ENCODE peak calls at places on chromosomes 12 and 14, in five cellular contexts. A is breast epithelium, E is esophagus squamous epithelium, H is fibroblast of the aortic adventitia, B is lung. D is an unnamed sample.

GRCh38 chr14:65352964-65353530 is 59.5 kb upstream of the FUT8 start:
- DNase-seq in A (no peak), B (no peak), E (no peak), H (no peak), D (no peak)

GRCh38 chr12:21939435-21939834 is 1.8 kb downstream of the ABCC9 start:
- DNase-seq in E (no peak), H (peak), A (no peak), B (no peak), D (no peak)

GRCh38 chr12:12521044-12521485 is 41.6 kb downstream of the DUSP16 start:
- DNase-seq in E (no peak), A (no peak), H (no peak), B (no peak), D (no peak)

GRCh38 chr14:79011920-79012204 is 841.7 kb downstream of the NRXN3 start:
- DNase-seq in A (no peak), H (no peak), B (no peak), E (no peak), D (no peak)

GRCh38 chr12:110102255-110102654 is 21.9 kb upstream of the IFT81 start:
- DNase-seq in B (no peak), H (peak), E (no peak), A (no peak), D (peak)

GRCh38 chr12:49871263-49871561 is 28.3 kb upstream of the BCDIN3D start:
- DNase-seq in B (no peak), E (no peak), H (no peak), A (no peak), D (no peak)

GRCh38 chr12:79691299-79692248 is 810 bp upstream of the PAWR start:
- DNase-seq in H (peak), E (no peak), B (no peak), A (no peak), D (peak)

GRCh38 chr12:57720606-57721595 is 17.6 kb downstream of the AGAP2 start:
- DNase-seq in A (no peak), H (no peak), B (no peak), E (no peak), D (no peak)

GRCh38 chr14:61101803-61102548 is 120.9 kb downstream of the SLC38A6 start:
- DNase-seq in H (peak), A (no peak), E (no peak), B (no peak), D (peak)

GRCh38 chr12:115916910-115917668 is 360.4 kb downstream of the MED13L start:
- DNase-seq in H (peak), A (peak), E (no peak), B (peak), D (peak)

GRCh38 chr12:56029166-56029519 is 8.3 kb downstream of the IKZF4 start:
- DNase-seq in E (no peak), A (no peak), B (no peak), H (peak), D (peak)

GRCh38 chr14:69945905-69946304 is 66.7 kb downstream of the SMOC1 start:
- DNase-seq in B (no peak), A (no peak), H (no peak), E (no peak), D (peak)

GRCh38 chr12:3107071-3107583 is 29.9 kb downstream of the TSPAN9 start:
- DNase-seq in H (no peak), A (no peak), E (no peak), B (no peak), D (peak)

GRCh38 chr12:42756841-42757661 is 167.5 kb upstream of the PRICKLE1 start:
- DNase-seq in E (no peak), A (no peak), B (no peak), H (peak), D (peak)

GRCh38 chr12:96487214-96487613 is 2.2 kb upstream of the CFAP54 start:
- DNase-seq in H (peak), A (no peak), B (no peak), E (no peak), D (peak)

GRCh38 chr14:92252291-92252690 is 70.7 kb upstream of the SLC24A4 start:
- DNase-seq in B (no peak), A (no peak), H (no peak), E (no peak), D (no peak)

GRCh38 chr12:17976202-17976601 is 113.8 kb downstream of the RERGL start:
- DNase-seq in H (no peak), E (no peak), B (no peak), A (no peak), D (no peak)

GRCh38 chr12:65895759-65896656 is 71.7 kb downstream of the HMGA2 start:
- DNase-seq in H (peak), A (no peak), B (no peak), E (no peak), D (no peak)

GRCh38 chr12:93186131-93186530 is 191.6 kb upstream of the NUDT4 start:
- DNase-seq in A (no peak), B (no peak), H (peak), E (no peak), D (no peak)

GRCh38 chr14:75871181-75871880 is 110.5 kb downstream of the TGFB3 start:
- DNase-seq in A (no peak), B (no peak), E (no peak), H (peak), D (peak)

GRCh38 chr14:55508676-55509075 is 68.3 kb upstream of the TBPL2 start:
- DNase-seq in B (no peak), A (no peak), E (no peak), H (peak), D (no peak)

GRCh38 chr12:68349921-68350606 is 17.9 kb upstream of the MDM1 start:
- DNase-seq in H (no peak), A (no peak), E (no peak), B (no peak), D (no peak)

GRCh38 chr14:58865520-58866281 is 227.9 kb downstream of the DACT1 start:
- DNase-seq in E (no peak), B (no peak), H (peak), A (no peak), D (no peak)

GRCh38 chr14:53011053-53011462 is 60.2 kb upstream of the FERMT2 start:
- DNase-seq in B (peak), H (peak), A (no peak), E (no peak), D (peak)

GRCh38 chr12:19641235-19642080 is 202.2 kb downstream of the AEBP2 start:
- DNase-seq in H (peak), B (no peak), A (no peak), E (no peak), D (no peak)

GRCh38 chr12:3004655-3005565 is 45.7 kb downstream of the TEAD4 start:
- DNase-seq in H (no peak), A (no peak), E (no peak), B (no peak), D (no peak)

GRCh38 chr14:67527756-67528155 is 5.3 kb upstream of the PLEKHH1 start:
- DNase-seq in B (no peak), E (no peak), H (no peak), A (no peak), D (no peak)

GRCh38 chr12:29882771-29883315 is 99.1 kb upstream of the TMTC1 start:
- DNase-seq in B (no peak), A (no peak), E (no peak), H (no peak), D (no peak)

GRCh38 chr12:117421987-117422386 is 60.6 kb upstream of the NOS1 start:
- DNase-seq in H (no peak), A (no peak), B (no peak), E (no peak), D (no peak)

GRCh38 chr14:73591690-73592448 is at the start of gene ACOT4:
- DNase-seq in B (peak), E (no peak), H (peak), A (no peak), D (peak)

GRCh38 chr14:105503296-105503640 is 12.2 kb downstream of the TEDC1 start:
- DNase-seq in A (no peak), B (no peak), H (no peak), E (no peak), D (no peak)

GRCh38 chr14:20686386-20687143 is 2.0 kb upstream of the ANG start:
- DNase-seq in H (no peak), E (no peak), B (no peak), A (no peak), D (no peak)

GRCh38 chr12:78062781-78063180 is 232.1 kb downstream of the NAV3 start:
- DNase-seq in B (no peak), A (no peak), E (no peak), H (peak), D (peak)

GRCh38 chr14:64831419-64831818 is 48.3 kb downstream of the SPTB start:
- DNase-seq in H (no peak), E (no peak), A (no peak), B (no peak), D (no peak)

GRCh38 chr14:21068521-21069387 is 1.4 kb upstream of the ARHGEF40 start:
- DNase-seq in E (no peak), H (peak), B (peak), A (no peak), D (peak)

DNA sequence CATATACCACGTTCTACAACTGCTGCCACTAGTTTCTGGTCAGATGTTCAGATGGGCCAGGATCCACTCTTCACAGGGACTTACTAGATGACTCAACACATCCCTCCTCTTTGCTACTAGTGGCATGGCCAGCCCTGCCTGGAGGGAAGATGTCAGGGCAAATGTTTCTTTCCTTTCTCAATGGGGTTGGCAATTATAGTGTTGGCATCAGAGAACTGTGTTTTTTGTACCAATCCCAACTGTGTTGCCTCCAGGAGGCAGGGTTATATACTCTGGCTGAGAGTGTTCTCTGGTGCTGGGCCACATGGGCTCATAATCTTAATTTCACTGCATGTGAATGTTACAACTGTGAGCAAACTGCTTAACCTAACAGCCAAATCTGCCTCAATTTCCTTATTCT is 69.9 kb upstream of the AVPR1A start:
- DNase-seq in H (no peak), E (no peak), A (no peak), B (no peak), D (no peak)
- TF ChIP-seq CTCF in H (no peak), E (no peak), A (no peak), B (no peak), D (no peak)

GRCh38 chr12:52055781-52056711 is 4.8 kb downstream of the NR4A1 start:
- DNase-seq in B (no peak), H (peak), A (no peak), E (no peak), D (no peak)

GRCh38 chr12:52053570-52054209 is 2.4 kb downstream of the NR4A1 start:
- DNase-seq in A (no peak), H (peak), E (no peak), B (no peak), D (no peak)

GRCh38 chr12:52052471-52053186 is 1.4 kb downstream of the NR4A1 start:
- DNase-seq in A (no peak), H (peak), E (no peak), B (no peak), D (no peak)

GRCh38 chr12:52054838-52055741 is 3.8 kb downstream of the NR4A1 start:
- DNase-seq in A (no peak), E (no peak), H (peak), B (no peak), D (no peak)

DNA sequence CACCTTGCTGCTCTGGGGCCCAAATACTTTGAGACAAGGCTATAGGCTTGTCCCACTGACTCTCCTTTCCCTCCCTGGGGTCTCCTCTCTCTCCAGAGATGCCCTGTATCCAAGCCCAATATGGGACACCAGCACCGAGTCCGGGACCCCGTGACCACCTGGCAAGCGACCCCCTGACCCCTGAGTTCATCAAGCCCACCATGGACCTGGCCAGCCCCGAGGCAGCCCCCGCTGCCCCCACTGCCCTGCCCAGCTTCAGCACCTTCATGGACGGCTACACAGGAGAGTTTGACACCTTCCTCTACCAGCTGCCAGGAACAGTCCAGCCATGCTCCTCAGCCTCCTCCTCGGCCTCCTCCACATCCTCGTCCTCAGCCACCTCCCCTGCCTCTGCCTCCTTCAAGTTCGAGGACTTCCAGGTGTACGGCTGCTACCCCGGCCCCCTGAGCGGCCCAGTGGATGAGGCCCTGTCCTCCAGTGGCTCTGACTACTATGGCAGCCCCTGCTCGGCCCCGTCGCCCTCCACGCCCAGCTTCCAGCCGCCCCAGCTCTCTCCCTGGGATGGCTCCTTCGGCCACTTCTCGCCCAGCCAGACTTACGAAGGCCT is 3.1 kb downstream of the NR4A1 start:
- DNase-seq in E (no peak), B (no peak), H (peak), A (no peak), D (no peak)
- H3K4me3 ChIP-seq in E (no peak), B (no peak), H (no peak), A (peak), D (no peak)

GRCh38 chr12:6066651-6067050 is 57.8 kb downstream of the VWF start:
- DNase-seq in A (no peak), E (no peak), H (no peak), B (no peak), D (no peak)

GRCh38 chr12:6065872-6066217 is 58.6 kb downstream of the VWF start:
- DNase-seq in E (no peak), A (no peak), B (no peak), H (no peak), D (no peak)

GRCh38 chr12:6065131-6065871 is 59.2 kb downstream of the VWF start:
- DNase-seq in H (no peak), E (no peak), A (no peak), B (no peak), D (no peak)

GRCh38 chr12:6068226-6068625 is 56.2 kb downstream of the VWF start:
- DNase-seq in H (no peak), A (no peak), E (no peak), B (no peak), D (no peak)

DNA sequence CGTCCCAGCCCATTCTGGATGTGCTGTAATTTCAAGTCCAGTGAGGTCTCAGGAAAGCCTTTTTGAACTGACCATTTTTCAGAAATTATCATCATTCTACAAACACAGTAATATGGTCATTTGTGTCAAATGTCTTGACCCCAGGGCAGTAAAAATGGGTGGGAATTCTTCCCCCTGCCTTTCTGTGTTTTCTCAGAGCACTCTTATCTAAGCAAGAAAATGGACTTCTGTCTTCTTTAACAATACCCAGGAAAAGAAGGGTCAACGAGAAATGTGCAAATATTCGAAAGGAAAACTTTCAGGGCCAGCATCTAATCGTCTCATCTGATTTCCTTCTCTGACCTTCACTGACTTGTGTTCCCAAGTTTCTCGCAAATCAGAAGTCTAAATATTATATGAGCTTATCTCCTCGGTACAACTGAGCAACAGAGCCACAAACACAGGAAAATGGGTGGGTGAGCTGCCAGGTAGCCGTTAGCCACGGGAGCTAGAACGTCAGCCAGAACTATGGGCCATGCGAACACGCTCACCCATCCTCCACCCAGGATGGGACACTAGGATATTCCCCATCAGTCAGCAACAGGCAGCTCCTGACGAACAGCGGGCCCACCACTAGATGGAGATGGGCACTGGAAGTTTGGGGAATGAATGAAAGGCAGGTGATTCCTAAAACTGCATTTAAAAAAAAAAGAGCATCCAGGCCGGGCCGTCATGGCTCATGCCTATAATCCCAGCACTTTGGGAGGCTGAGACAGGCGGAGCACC is 57.1 kb downstream of the VWF start:
- DNase-seq in A (no peak), B (no peak), E (no peak), H (peak), D (no peak)
- TF ChIP-seq CTCF in A (no peak), B (no peak), E (no peak), H (peak), D (peak)

DNA sequence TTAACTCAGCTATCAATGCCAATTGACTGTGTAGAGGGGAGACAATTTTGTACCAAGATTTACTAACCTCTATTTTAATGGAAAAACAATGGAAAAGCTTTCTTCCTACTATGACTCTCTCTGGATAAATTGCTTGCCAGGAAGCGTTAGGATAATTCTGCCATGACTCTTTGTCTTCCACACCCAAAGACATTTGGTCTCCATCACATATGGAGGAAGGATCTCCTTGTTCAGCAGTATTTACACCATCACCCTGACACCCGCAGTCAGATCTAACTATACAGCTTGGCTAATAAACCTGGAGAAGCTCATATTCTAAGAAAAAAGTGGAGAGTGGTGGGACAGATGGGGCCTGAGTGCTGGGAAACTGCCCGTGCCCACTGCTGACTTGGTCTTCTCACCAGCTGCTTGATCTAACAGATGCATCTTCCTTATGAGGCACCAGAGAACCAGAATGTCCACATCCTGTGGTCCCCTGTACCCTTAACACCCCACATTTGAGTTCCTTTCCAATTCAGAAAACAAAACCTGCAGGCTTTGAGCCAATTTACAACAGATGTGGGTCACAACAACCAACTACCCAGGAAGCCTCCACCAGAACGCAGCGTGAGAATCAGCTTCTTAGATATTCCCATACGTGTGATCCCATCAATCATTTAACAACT is 154.0 kb downstream of the DAD1 start:
- DNase-seq in E (no peak), B (no peak), A (no peak), H (no peak), D (no peak)
- H3K4me3 ChIP-seq in E (no peak), B (no peak), A (no peak), H (no peak), D (no peak)

GRCh38 chr12:46977976-46978375 is 101.4 kb upstream of the PCED1B start:
- DNase-seq in E (no peak), B (no peak), H (no peak), A (no peak), D (no peak)
- TF ChIP-seq CTCF in E (no peak), B (no peak), H (no peak), A (no peak), D (no peak)

GRCh38 chr12:52009081-52009751 is 2.5 kb downstream of the TAMALIN start:
- DNase-seq in A (no peak), E (no peak), B (no peak), H (no peak), D (no peak)

GRCh38 chr12:52007982-52008510 is 1.3 kb downstream of the TAMALIN start:
- DNase-seq in H (no peak), A (no peak), B (no peak), E (no peak), D (no peak)

GRCh38 chr12:52010692-52011601 is 4.2 kb downstream of the TAMALIN start:
- DNase-seq in A (no peak), B (no peak), H (no peak), E (no peak), D (no peak)

GRCh38 chr12:52011602-52012214 is 5.0 kb downstream of the TAMALIN start:
- DNase-seq in H (no peak), E (no peak), A (no peak), B (no peak), D (no peak)

GRCh38 chr12:52010152-52010622 is 3.4 kb downstream of the TAMALIN start:
- DNase-seq in A (peak), H (peak), E (no peak), B (peak), D (peak)
- H3K4me3 ChIP-seq in A (peak), H (peak), E (peak), B (no peak), D (no peak)

DNA sequence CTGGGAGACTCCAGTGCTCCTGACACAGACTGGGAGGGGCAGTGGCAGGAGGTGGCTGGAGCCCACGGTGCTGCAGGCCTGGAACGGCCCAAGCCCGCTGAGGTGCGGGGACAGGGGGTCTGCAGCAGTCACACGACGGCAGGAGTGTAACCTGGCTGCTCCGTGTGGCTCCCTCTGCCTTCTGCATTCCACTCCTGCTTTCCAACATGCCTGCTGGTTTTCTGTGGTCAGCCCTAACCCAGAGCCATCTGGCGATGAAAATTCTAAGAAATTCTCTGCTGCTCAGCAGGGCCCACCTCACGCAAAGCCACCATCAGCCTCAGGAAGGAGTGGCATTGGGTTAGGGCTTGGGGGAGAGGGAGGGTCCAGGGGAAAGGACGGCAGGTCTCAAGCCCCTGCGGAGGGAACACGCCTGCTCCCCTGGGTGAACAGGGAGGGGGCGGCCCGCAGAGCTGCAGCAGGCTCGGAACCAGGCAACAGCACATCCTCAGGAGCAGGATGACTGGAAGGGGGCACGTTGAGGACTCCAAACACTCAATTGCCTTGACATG is 5.0 kb upstream of the FBRSL1 start:
- DNase-seq in B (no peak), H (no peak), E (no peak), A (no peak), D (no peak)
- TF ChIP-seq CTCF in B (no peak), H (no peak), E (no peak), A (no peak), D (no peak)

D was measured in astrocyte of the spinal cord.